ENCODE peak calls at places on chromosomes 1 and 21, in six cellular contexts. M, R, T, L, K and Z are unnamed samples.

GRCh38 chr1:216390956-216391355 is 32.3 kb downstream of the USH2A start:
- DNase-seq in M (no peak), R (no peak), T (no peak), L (no peak), K (no peak), Z (no peak)

GRCh38 chr1:7207875-7208646 is 422.8 kb downstream of the CAMTA1 start:
- DNase-seq in M (no peak), R (peak), T (peak), L (peak), K (no peak), Z (peak)

GRCh38 chr1:221611930-221612777 is 129.7 kb downstream of the DUSP10 start:
- DNase-seq in M (no peak), R (peak), T (no peak), L (peak), K (no peak), Z (no peak)

GRCh38 chr21:38258803-38259485 is 2.2 kb downstream of the KCNJ15 start:
- DNase-seq in M (no peak), R (no peak), T (no peak), L (no peak), K (no peak), Z (no peak)

GRCh38 chr1:234089396-234089795 is 184.9 kb downstream of the SLC35F3 start:
- DNase-seq in M (no peak), R (peak), T (no peak), L (peak), K (no peak), Z (no peak)

GRCh38 chr1:93681549-93682412 is at the start of gene BCAR3:
- DNase-seq in M (no peak), R (peak), T (peak), L (peak), K (no peak), Z (no peak)

GRCh38 chr1:87404306-87404705 is 75.6 kb downstream of the LMO4 start:
- DNase-seq in M (no peak), R (no peak), T (no peak), L (no peak), K (no peak), Z (no peak)

GRCh38 chr1:31570906-31571305 is 5.4 kb upstream of the TINAGL1 start:
- DNase-seq in M (no peak), R (no peak), T (no peak), L (no peak), K (no peak), Z (no peak)

GRCh38 chr1:58784758-58785423 is 1.0 kb upstream of the JUN start:
- DNase-seq in M (no peak), R (peak), T (no peak), L (peak), K (no peak), Z (peak)

GRCh38 chr1:3399732-3400131 is 54.7 kb upstream of the ARHGEF16 start:
- DNase-seq in M (no peak), R (no peak), T (no peak), L (no peak), K (no peak), Z (no peak)

GRCh38 chr1:244154882-244155531 is 103.9 kb downstream of the ZBTB18 start:
- DNase-seq in M (no peak), R (no peak), T (no peak), L (peak), K (no peak), Z (peak)
- TF ChIP-seq GABPA in M (no peak), R (no peak), T (no peak), L (no peak), K (no peak), Z (no peak)

DNA sequence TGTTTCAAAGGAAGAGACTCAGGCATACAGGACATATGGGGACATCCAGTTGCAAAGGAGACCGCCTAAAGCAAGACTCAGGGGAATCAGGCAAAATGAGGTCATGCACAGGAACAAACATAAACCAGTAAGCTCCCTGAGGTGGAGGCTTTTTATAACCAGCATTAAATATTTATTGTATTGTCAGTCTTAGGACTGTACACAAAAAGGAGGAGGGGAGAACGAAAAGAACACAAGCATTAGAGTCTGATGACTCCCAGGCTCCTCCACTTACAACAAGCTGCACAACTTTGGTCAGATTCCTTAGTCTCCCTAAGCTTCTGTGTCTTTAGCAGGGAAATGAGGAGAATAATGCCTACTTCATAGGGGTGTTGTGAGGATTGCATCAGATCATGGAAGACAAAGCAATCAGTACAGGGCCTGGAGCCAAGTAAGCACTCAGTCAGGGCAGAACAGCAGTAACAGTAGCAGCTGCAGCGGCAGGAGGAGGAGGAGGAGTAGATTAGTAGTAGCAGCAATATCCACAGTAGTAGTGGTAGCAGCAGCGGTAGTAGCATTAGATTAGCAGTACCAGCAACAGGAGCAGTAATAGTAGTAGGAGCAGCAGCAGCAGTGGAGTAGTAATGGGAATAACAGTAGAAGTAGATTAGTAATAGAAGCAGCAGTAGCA is 54.2 kb upstream of the SPATA6 start:
- DNase-seq in M (no peak), R (no peak), T (no peak), L (peak), K (no peak), Z (no peak)
- TF ChIP-seq GABPA in M (no peak), R (no peak), T (no peak), L (no peak), K (no peak), Z (no peak)

DNA sequence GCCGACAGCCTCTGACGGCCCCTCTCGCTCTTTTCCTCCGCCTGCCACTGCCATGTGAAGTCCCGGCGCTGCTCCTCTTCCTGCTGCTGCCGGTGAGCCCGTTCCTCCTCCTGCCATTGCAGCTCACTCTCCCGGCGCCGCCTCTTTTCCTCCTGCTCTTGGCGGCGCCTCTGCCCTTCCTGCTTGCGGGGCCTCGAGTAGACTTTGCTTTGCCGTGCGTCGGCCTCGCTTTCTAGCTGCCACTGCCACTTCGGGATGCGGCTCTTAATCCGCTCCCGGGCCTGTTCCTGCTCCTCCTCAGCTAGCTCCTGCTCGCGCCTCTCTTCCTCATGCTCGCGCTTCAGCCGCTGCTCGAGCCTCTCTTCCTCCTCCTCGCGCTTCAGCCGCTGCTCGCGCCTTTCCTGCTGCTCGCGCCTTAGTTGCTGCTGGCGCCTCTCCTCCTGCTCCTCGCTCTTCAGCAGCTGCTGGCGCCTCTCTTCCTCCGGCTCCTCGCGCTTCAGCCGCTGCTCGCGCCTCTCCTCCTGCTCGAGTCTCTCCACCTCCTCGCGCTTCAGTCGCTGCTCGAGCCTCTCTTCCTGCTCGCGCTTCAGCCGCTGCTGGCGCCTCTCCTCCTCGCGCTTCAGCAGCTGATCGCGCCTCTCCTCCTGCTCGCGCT is 4.3 kb downstream of the TCHH start:
- DNase-seq in M (peak), R (no peak), T (no peak), L (no peak), K (no peak), Z (no peak)
- TF ChIP-seq GABPA in M (no peak), R (no peak), T (no peak), L (no peak), K (no peak), Z (no peak)

GRCh38 chr1:207021876-207022596 is 10.5 kb downstream of the C1orf116 start:
- DNase-seq in M (no peak), R (no peak), T (no peak), L (no peak), K (no peak), Z (no peak)
- TF ChIP-seq GABPA in M (no peak), R (no peak), T (no peak), L (no peak), K (no peak), Z (no peak)

DNA sequence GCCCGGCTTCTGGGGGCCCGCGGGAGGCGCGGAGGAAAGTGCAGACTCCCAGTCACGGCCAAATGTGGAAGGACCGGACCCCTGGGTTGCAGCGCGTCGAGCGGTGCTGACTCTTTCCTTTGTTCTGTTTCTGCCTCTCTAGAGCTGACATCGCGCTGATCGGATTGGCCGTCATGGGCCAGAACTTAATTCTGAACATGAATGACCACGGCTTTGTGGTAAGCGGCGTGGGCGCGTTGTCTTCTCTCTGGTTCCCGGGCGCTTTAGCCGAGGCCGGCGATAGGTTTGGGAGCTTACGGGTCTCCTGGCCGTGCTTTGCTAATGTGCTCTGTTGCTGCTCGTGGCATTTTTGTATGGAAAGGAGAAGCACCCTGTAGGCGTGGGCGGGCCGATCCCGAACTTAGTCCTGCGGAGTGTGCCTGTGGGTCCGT is 638 bp downstream of the PGD start:
- DNase-seq in M (no peak), R (peak), T (no peak), L (no peak), K (no peak), Z (peak)
- TF ChIP-seq GABPA in M (no peak), R (no peak), T (no peak), L (no peak), K (no peak), Z (no peak)

DNA sequence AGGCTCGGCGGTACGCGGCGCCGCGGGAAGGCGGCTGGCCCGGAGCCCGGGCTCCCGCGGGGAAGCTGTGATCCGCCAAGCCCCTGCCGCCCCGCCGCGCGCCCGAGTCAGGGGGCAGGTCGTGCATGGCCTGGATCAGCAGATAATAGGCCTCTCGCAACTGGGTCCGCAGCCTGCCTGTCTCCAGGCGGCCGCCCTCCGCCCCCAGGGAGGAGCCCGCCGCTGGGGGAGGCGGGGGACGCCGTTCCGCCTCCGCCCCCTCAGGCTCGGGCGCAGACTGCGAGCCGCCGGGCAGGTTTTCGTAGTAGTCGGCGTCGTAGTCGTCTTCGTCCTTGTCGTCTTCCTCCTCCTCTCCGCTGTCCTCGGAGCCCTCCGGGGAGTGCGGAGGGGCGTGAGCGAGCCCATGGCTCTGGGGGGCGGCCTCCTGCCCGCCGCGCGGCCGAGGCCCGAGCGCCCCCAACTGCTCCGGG is at the start of gene SYDE2:
- DNase-seq in M (peak), R (peak), T (peak), L (peak), K (no peak), Z (peak)
- TF ChIP-seq GABPA in M (no peak), R (peak), T (no peak), L (no peak), K (no peak), Z (no peak)

GRCh38 chr1:229058716-229059115 is 212.2 kb upstream of the RAB4A start:
- DNase-seq in M (peak), R (no peak), T (no peak), L (peak), K (no peak), Z (no peak)
- TF ChIP-seq GABPA in M (no peak), R (no peak), T (no peak), L (no peak), K (no peak), Z (no peak)

GRCh38 chr1:179825798-179826460 is 51.7 kb downstream of the TOR1AIP2 start:
- DNase-seq in M (no peak), R (no peak), T (no peak), L (no peak), K (no peak), Z (no peak)

GRCh38 chr1:179826626-179827280 is 50.9 kb downstream of the TOR1AIP2 start:
- DNase-seq in M (no peak), R (no peak), T (no peak), L (no peak), K (no peak), Z (no peak)

GRCh38 chr1:179831852-179832699 is 45.5 kb downstream of the TOR1AIP2 start:
- DNase-seq in M (no peak), R (no peak), T (no peak), L (no peak), K (no peak), Z (no peak)

GRCh38 chr1:179828554-179829110 is 49.0 kb downstream of the TOR1AIP2 start:
- DNase-seq in M (no peak), R (no peak), T (no peak), L (no peak), K (no peak), Z (no peak)

DNA sequence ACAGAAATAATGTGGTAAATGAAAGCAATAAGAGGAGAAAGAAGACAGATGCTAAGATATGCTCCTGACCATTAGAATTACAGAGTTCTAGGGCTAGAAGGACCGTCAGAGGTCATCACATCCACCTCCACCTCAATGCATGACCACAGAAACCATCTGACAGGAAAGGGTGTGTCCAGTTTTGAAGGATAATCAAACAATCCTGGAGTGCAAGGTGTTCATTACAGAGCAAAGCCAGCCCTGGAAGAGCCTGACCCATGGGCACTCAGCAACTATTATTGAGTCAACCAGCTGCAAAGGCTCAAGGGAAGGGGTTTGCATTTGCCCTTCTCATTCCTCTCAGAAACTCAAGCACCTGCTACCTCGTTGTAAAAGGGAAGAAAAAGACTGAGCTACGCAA is 46.4 kb downstream of the TOR1AIP2 start:
- DNase-seq in M (no peak), R (no peak), T (no peak), L (no peak), K (no peak), Z (no peak)
- TF ChIP-seq GABPA in M (no peak), R (no peak), T (no peak), L (no peak), K (no peak), Z (no peak)